ENCODE peak calls at places on chromosome 20, in ten cellular contexts. D, J, U, K, X, B, T, W, C and P are unnamed samples. For H3K36me3, the result is how much of the 10 kb centered on the place peaks cover.

GRCh38 chr20:53643031-53643832 is 49.6 kb upstream of the ZNF217 start:
- DNase-seq in C (peak), U (no peak), X (peak), T (peak), W (no peak), J (no peak), K (no peak), B (peak), D (no peak), P (peak)

GRCh38 chr20:61844621-61845020 is 221.1 kb downstream of the TAF4 start:
- DNase-seq in U (no peak), X (no peak), C (no peak), W (no peak), K (no peak), B (no peak), J (no peak), D (no peak), T (no peak), P (no peak)

GRCh38 chr20:23420943-23421925 is at the start of gene NAPB:
- DNase-seq in U (peak), J (peak), K (peak), D (peak), X (peak), B (peak), C (peak), T (peak), W (peak), P (peak)

GRCh38 chr20:14441201-14441600 is 103.8 kb upstream of the FLRT3 start:
- DNase-seq in U (no peak), T (no peak), W (no peak), X (no peak), B (peak), C (peak), J (no peak), D (no peak), K (no peak), P (no peak)

GRCh38 chr20:4681441-4681840 is 40.3 kb upstream of the PRND start:
- DNase-seq in D (no peak), B (no peak), W (no peak), X (no peak), K (no peak), J (no peak), T (no peak), U (no peak), C (no peak), P (no peak)

GRCh38 chr20:21521596-21522478 is 8.0 kb upstream of the NKX2-2 start:
- DNase-seq in J (peak), W (no peak), T (no peak), X (no peak), K (no peak), B (no peak), D (no peak), U (no peak), C (no peak), P (no peak)

GRCh38 chr20:38680492-38681118 is 43.7 kb upstream of the SLC32A1 start:
- DNase-seq in X (no peak), J (no peak), K (no peak), W (no peak), T (no peak), C (peak), B (peak), D (no peak), U (no peak), P (no peak)

GRCh38 chr20:51457281-51457932 is 85.1 kb downstream of the NFATC2 start:
- DNase-seq in D (peak), W (peak), X (peak), T (peak), U (peak), C (peak), B (peak), K (peak), J (peak), P (peak)

GRCh38 chr20:61924211-61924857 is 141.3 kb downstream of the TAF4 start:
- DNase-seq in B (no peak), U (peak), D (no peak), X (no peak), K (no peak), J (no peak), W (no peak), T (no peak), C (no peak), P (no peak)

GRCh38 chr20:9409352-9409751 is 105.0 kb upstream of the LAMP5 start:
- DNase-seq in B (peak), K (no peak), C (peak), J (no peak), X (peak), T (no peak), W (no peak), D (no peak), U (no peak), P (no peak)

GRCh38 chr20:44918761-44919160 is 8.9 kb downstream of the PABPC1L start:
- DNase-seq in C (no peak), W (no peak), T (no peak), K (no peak), B (no peak), U (no peak), X (no peak), D (no peak), J (no peak), P (no peak)

GRCh38 chr20:52748235-52748950 is 223.8 kb upstream of the TSHZ2 start:
- DNase-seq in U (no peak), D (peak), C (no peak), W (no peak), X (no peak), J (no peak), T (no peak), B (no peak), K (peak), P (no peak)

GRCh38 chr20:36149012-36149411 is 5.5 kb upstream of the EPB41L1 start:
- DNase-seq in D (no peak), W (no peak), K (no peak), J (no peak), T (no peak), X (no peak), C (no peak), U (no peak), B (no peak), P (no peak)

GRCh38 chr20:37687478-37687805 is 6.4 kb upstream of the CTNNBL1 start:
- DNase-seq in K (no peak), J (no peak), X (no peak), T (no peak), B (no peak), D (no peak), C (no peak), W (no peak), U (no peak), P (no peak)

GRCh38 chr20:17533396-17533795 is 2.2 kb upstream of the BFSP1 start:
- DNase-seq in X (no peak), T (peak), K (no peak), B (peak), C (peak), J (no peak), U (no peak), W (peak), D (no peak), P (no peak)

GRCh38 chr20:4297141-4297826 is 281.9 kb upstream of the RNF24 start:
- DNase-seq in U (no peak), B (peak), T (no peak), W (no peak), K (peak), X (peak), J (peak), D (peak), C (no peak), P (no peak)

GRCh38 chr20:11917663-11918062 is at the start of gene BTBD3:
- DNase-seq in D (peak), U (peak), C (no peak), W (peak), J (peak), K (peak), X (no peak), B (peak), T (peak), P (no peak)

GRCh38 chr20:7741866-7742265 is 198.4 kb downstream of the HAO1 start:
- DNase-seq in C (peak), D (no peak), W (no peak), B (no peak), T (no peak), J (no peak), K (no peak), X (no peak), U (no peak), P (no peak)

GRCh38 chr20:62148908-62149314 is 5.3 kb downstream of the SS18L1 start:
- DNase-seq in W (no peak), U (no peak), K (no peak), X (no peak), D (no peak), C (no peak), T (no peak), B (no peak), J (no peak), P (no peak)

GRCh38 chr20:61724376-61724775 is 341.3 kb downstream of the TAF4 start:
- DNase-seq in W (no peak), T (no peak), U (no peak), D (no peak), B (no peak), K (no peak), X (no peak), J (no peak), C (no peak), P (no peak)

GRCh38 chr20:18032977-18033892 is 24.5 kb downstream of the OVOL2 start:
- DNase-seq in J (no peak), W (no peak), C (peak), X (no peak), T (peak), U (no peak), K (no peak), B (no peak), D (no peak), P (no peak)

GRCh38 chr20:38790210-38791053 is 15.1 kb upstream of the PPP1R16B start:
- DNase-seq in U (no peak), B (peak), K (no peak), J (no peak), D (no peak), C (peak), W (no peak), T (no peak), X (no peak), P (no peak)

GRCh38 chr20:32792316-32792715 is 27.4 kb upstream of the MAPRE1 start:
- DNase-seq in K (no peak), X (no peak), B (peak), U (no peak), D (no peak), J (peak), T (no peak), W (no peak), C (no peak), P (peak)

GRCh38 chr20:39112196-39112743 is 150.1 kb downstream of the DHX35 start:
- DNase-seq in D (no peak), J (no peak), T (no peak), B (peak), W (peak), X (no peak), K (no peak), C (peak), U (peak), P (no peak)

GRCh38 chr20:4985658-4986057 is 15.7 kb downstream of the SLC23A2 start:
- DNase-seq in W (no peak), B (no peak), U (no peak), D (no peak), C (no peak), X (no peak), T (no peak), J (no peak), K (no peak), P (no peak)

GRCh38 chr20:3710027-3710426 is 2.4 kb downstream of the SIGLEC1 start:
- DNase-seq in C (no peak), T (no peak), W (no peak), J (no peak), K (no peak), U (peak), X (no peak), B (no peak), D (no peak), P (no peak)

GRCh38 chr20:35355372-35355771 is 56.4 kb downstream of the UQCC1 start:
- DNase-seq in W (no peak), U (no peak), C (no peak), J (no peak), X (no peak), T (no peak), K (no peak), D (no peak), B (no peak), P (no peak)

GRCh38 chr20:51958636-51959542 is 156.6 kb upstream of the SALL4 start:
- DNase-seq in K (no peak), C (no peak), D (no peak), U (no peak), B (no peak), T (no peak), J (no peak), X (no peak), W (no peak), P (no peak)

GRCh38 chr20:9220874-9221547 is 152.1 kb downstream of the PLCB4 start:
- DNase-seq in D (no peak), W (no peak), K (no peak), C (no peak), T (no peak), U (no peak), J (no peak), X (peak), B (peak), P (peak)

GRCh38 chr20:43492101-43492500 is 15.4 kb upstream of the L3MBTL1 start:
- DNase-seq in W (no peak), X (no peak), T (no peak), B (no peak), K (no peak), C (peak), D (no peak), J (no peak), U (no peak), P (no peak)

GRCh38 chr20:7994809-7995208 is 24.8 kb downstream of the TMX4 start:
- DNase-seq in W (no peak), X (no peak), C (no peak), J (no peak), B (no peak), U (no peak), K (no peak), T (no peak), D (no peak), P (no peak)

GRCh38 chr20:5991623-5992441 is 41.4 kb downstream of the MCM8 start:
- DNase-seq in D (no peak), U (no peak), J (no peak), T (no peak), B (peak), K (no peak), W (no peak), C (peak), X (peak), P (peak)

GRCh38 chr20:62470459-62470858 is 5.3 kb downstream of the GATA5 start:
- DNase-seq in C (no peak), J (no peak), U (no peak), K (no peak), W (no peak), D (no peak), B (no peak), X (no peak), T (no peak), P (no peak)

GRCh38 chr20:64047968-64048401 is 1.5 kb downstream of the SOX18 start:
- DNase-seq in U (no peak), K (no peak), T (no peak), X (no peak), J (no peak), D (no peak), B (no peak), C (no peak), W (peak), P (no peak)
- H3K4me3 ChIP-seq in U (peak), K (peak), T (peak), X (no peak), J (peak), D (peak), B (no peak), C (no peak), W (peak), P (no peak)

DNA sequence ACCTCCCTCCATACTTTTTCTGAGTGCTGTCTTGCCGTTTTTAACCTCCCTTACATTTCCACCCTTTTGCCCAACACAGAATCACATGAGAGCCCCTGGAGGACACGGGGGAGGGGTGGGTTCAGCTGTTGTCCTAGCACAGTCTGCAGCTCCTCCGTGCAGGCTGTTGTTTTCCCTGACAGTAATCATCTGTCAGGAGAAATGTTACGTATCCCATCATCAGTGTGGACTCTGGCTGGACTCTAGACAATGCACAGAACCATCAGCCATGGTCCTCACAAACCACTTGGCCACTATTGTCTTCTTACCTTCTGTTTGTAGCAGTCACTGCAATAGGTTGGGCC is 92.1 kb downstream of the RIN2 start:
- DNase-seq in T (peak), B (no peak), U (no peak), K (peak), X (no peak), W (no peak), C (no peak), D (peak), J (no peak), P (no peak)
- TF ChIP-seq CTCF in T (no peak), B (no peak), U (no peak), K (no peak), X (no peak), W (no peak), C (no peak), D (no peak), J (no peak), P (no peak)

DNA sequence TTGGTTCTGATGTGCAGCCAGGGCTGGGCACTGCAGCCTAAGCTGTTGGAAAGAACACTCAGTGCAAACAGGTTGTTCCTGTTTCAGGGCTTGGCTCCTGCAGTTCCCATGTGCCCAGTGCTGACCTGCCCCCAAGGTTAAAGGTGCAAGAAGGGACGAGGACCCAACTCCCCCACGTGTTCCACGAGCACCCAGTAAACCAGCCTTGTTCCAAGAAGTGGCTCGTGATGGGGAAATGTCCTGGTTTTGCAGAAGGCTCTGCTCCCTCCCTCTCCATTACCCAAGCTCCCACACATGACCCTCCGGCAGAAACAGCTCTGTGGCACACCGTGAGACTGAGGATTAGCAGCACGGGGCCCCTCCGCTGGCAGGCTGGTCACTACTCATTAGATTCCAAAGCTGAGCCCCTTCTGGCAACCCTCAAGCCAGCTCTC is 9.4 kb downstream of the ACSS1 start:
- DNase-seq in X (no peak), D (no peak), B (no peak), T (no peak), C (no peak), J (no peak), K (peak), W (no peak), U (no peak), P (no peak)
- H3K36me3 ChIP-seq in X (under half), D (under half), B (under half), T (under half), C (under half), J (under half), K (under half), W (under half), U (under half), P (under half)

DNA sequence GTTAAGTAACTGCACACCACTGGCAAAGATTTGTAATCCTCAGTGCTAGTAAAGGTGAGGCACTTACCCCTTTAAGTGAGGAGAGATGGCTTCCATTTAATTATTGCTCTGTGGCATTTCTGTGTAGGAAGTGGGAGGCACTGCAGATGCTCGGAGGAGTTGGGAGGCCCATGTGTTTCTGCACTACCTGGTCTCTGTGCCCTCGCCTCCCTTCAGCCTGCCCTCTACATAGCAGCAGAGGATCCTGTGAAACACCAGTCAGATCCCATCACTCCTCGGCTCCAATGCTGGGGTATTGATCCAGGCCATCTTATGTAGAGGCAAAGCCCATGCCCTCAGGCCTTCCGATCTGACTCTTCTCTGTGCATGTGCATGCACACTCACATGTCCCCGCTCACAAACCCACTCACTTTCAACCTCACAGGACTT is 67.0 kb downstream of the SLX4IP start:
- DNase-seq in D (no peak), J (no peak), X (no peak), C (no peak), K (no peak), B (no peak), T (no peak), W (no peak), U (no peak), P (no peak)
- H3K4me3 ChIP-seq in D (no peak), J (peak), X (no peak), C (no peak), K (no peak), B (no peak), T (no peak), W (no peak), U (no peak), P (no peak)

GRCh38 chr20:59561614-59562277 is 42.6 kb upstream of the PHACTR3 start:
- DNase-seq in X (no peak), J (no peak), K (no peak), C (no peak), T (no peak), D (no peak), B (no peak), U (no peak), W (no peak), P (no peak)

GRCh38 chr20:59559863-59560262 is 44.5 kb upstream of the PHACTR3 start:
- DNase-seq in X (no peak), U (no peak), K (no peak), B (no peak), T (no peak), W (no peak), C (no peak), D (no peak), J (no peak), P (no peak)

GRCh38 chr20:59561228-59561605 is 43.1 kb upstream of the PHACTR3 start:
- DNase-seq in K (no peak), D (no peak), X (no peak), T (no peak), W (no peak), U (no peak), J (no peak), B (no peak), C (no peak), P (no peak)

GRCh38 chr20:59559024-59559817 is 45.1 kb upstream of the PHACTR3 start:
- DNase-seq in U (no peak), J (no peak), T (no peak), W (no peak), K (no peak), B (no peak), X (no peak), D (no peak), C (no peak), P (no peak)

DNA sequence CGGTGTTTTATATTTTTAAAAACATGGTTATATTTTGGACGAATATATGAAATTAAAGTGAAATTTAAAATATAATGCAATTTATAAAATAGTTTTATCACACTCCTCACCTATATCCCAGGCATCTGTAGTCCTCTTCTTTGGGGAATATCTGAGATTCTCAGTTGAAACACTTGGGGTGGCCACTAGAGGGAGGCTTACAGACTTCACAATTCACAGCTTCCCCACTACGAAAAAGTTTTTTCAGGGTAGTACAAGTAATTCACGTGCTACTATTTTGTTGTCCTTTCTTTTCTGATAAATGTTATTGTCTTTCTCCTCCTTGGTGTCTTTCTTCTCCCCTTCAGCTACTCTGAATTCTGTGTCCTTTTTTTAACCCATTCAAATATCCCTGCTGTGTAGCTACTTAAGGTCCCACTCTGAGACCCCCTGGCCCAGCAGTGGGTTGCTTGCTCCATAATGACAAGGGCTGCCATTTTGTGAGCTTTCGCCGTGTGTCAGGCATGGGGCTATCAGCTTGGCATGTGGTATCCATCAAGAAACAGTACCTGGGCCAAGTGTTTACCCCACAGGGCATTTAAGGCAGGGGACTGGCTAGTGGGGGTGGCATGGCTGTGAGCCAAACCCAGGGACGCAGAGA is 43.6 kb upstream of the PHACTR3 start:
- DNase-seq in D (no peak), B (peak), J (no peak), X (no peak), U (no peak), K (no peak), C (peak), W (no peak), T (no peak), P (no peak)
- TF ChIP-seq CTCF in D (peak), B (peak), J (peak), X (peak), U (peak), K (no peak), C (peak), W (peak), T (peak), P (peak)